ENCODE peak calls at places on chromosomes 2 and 18, in six cellular contexts. E is GM12878, K is K562, H is GM12892, L is HepG2, X is H1. Z is an unnamed sample.

GRCh38 chr2:65397122-65397521 is 35.3 kb downstream of the SPRED2 start:
- DNase-seq in L (no peak), X (no peak), K (no peak), E (no peak), H (no peak), Z (no peak)

GRCh38 chr2:86675611-86676015 is 44.5 kb upstream of the RMND5A start:
- DNase-seq in E (no peak), K (no peak), X (no peak), L (peak), H (no peak), Z (no peak)

GRCh38 chr2:138356178-138356577 is 145.4 kb upstream of the SPOPL start:
- DNase-seq in L (peak), H (no peak), K (no peak), X (no peak), E (no peak), Z (no peak)

GRCh38 chr2:48530033-48530804 is at the start of gene STON1:
- DNase-seq in X (no peak), H (peak), E (no peak), L (no peak), K (peak), Z (peak)

GRCh38 chr2:36748166-36748565 is 51.7 kb downstream of the VIT start:
- DNase-seq in L (no peak), H (no peak), K (no peak), X (no peak), E (no peak), Z (no peak)

GRCh38 chr2:228840113-228840742 is 430.9 kb downstream of the PID1 start:
- DNase-seq in H (no peak), K (no peak), E (no peak), L (no peak), X (no peak), Z (no peak)

GRCh38 chr2:33340265-33340664 is 136.2 kb upstream of the RASGRP3 start:
- DNase-seq in L (no peak), K (no peak), H (no peak), X (no peak), E (no peak), Z (no peak)

GRCh38 chr2:129918604-129919003 is 60.9 kb upstream of the RAB6C start:
- DNase-seq in H (no peak), L (no peak), X (no peak), K (no peak), E (no peak), Z (no peak)

GRCh38 chr2:96291751-96292150 is 13.6 kb downstream of the SNRNP200 start:
- DNase-seq in L (no peak), E (no peak), X (no peak), K (no peak), H (no peak), Z (no peak)

GRCh38 chr2:183035954-183036669 is 2.1 kb downstream of the NCKAP1 start:
- DNase-seq in L (no peak), K (no peak), E (peak), H (no peak), X (no peak), Z (peak)

GRCh38 chr2:44101246-44101645 is 67.4 kb upstream of the PPM1B start:
- DNase-seq in H (no peak), K (no peak), X (no peak), E (no peak), L (no peak), Z (no peak)

GRCh38 chr18:79921984-79922965 is 29.2 kb downstream of the SLC66A2 start:
- DNase-seq in L (no peak), H (no peak), E (no peak), K (no peak), X (no peak), Z (no peak)

GRCh38 chr2:33426666-33427231 is 49.7 kb upstream of the RASGRP3 start:
- DNase-seq in H (no peak), E (no peak), K (no peak), L (peak), X (no peak), Z (no peak)

GRCh38 chr2:239002960-239003932 is 155.4 kb downstream of the TWIST2 start:
- DNase-seq in K (no peak), E (no peak), L (no peak), H (no peak), X (no peak), Z (no peak)

GRCh38 chr2:122639176-122639575 is 883.7 kb downstream of the TSN start:
- DNase-seq in L (no peak), X (no peak), E (no peak), K (no peak), H (no peak), Z (no peak)

GRCh38 chr2:128036748-128037607 is 9.1 kb upstream of the SAP130 start:
- DNase-seq in H (no peak), K (no peak), E (no peak), X (no peak), L (no peak), Z (no peak)

GRCh38 chr2:99974275-99974674 is 168.1 kb downstream of the AFF3 start:
- DNase-seq in K (no peak), E (no peak), L (no peak), H (no peak), X (no peak), Z (no peak)

GRCh38 chr2:197799072-197799471 is 5.3 kb upstream of the PLCL1 start:
- DNase-seq in E (no peak), L (no peak), H (no peak), X (no peak), K (no peak), Z (no peak)

GRCh38 chr2:65382776-65383357 is 49.5 kb downstream of the SPRED2 start:
- DNase-seq in H (peak), X (no peak), E (no peak), K (peak), L (peak), Z (peak)

GRCh38 chr2:53424902-53425301 is 342.7 kb upstream of the CHAC2 start:
- DNase-seq in X (no peak), L (no peak), H (no peak), K (no peak), E (peak), Z (no peak)

GRCh38 chr2:66412874-66413273 is 22.1 kb upstream of the MEIS1 start:
- DNase-seq in L (no peak), E (no peak), K (no peak), H (no peak), X (no peak), Z (no peak)

GRCh38 chr2:2563309-2563860 is 232.3 kb upstream of the MYT1L start:
- DNase-seq in L (no peak), H (no peak), E (no peak), X (no peak), K (no peak), Z (no peak)

GRCh38 chr2:160429248-160430000 is 64.2 kb downstream of the RBMS1 start:
- DNase-seq in H (no peak), X (no peak), L (peak), K (peak), E (no peak), Z (no peak)

GRCh38 chr2:176446718-176447414 is 177.6 kb downstream of the MTX2 start:
- DNase-seq in X (no peak), L (no peak), E (no peak), K (no peak), H (no peak), Z (no peak)

GRCh38 chr18:74113711-74114110 is 33.9 kb downstream of the FBXO15 start:
- DNase-seq in E (no peak), X (no peak), L (no peak), H (no peak), K (no peak), Z (no peak)

GRCh38 chr2:224793961-224794360 is 77.8 kb upstream of the CCDC195 start:
- DNase-seq in X (no peak), K (no peak), L (no peak), H (no peak), E (no peak), Z (no peak)

GRCh38 chr2:159124931-159125467 is 156.6 kb downstream of the TANC1 start:
- DNase-seq in L (no peak), K (no peak), E (no peak), H (no peak), X (no peak), Z (no peak)

GRCh38 chr2:140639628-140640027 is 1491.2 kb downstream of the LRP1B start:
- DNase-seq in K (no peak), H (no peak), X (no peak), E (no peak), L (no peak), Z (peak)

GRCh38 chr2:62200868-62201267 is 5.0 kb downstream of the B3GNT2 start:
- DNase-seq in K (no peak), L (no peak), X (no peak), E (no peak), H (no peak), Z (no peak)

GRCh38 chr2:234839285-234839684 is 112.5 kb upstream of the SH3BP4 start:
- DNase-seq in L (peak), K (no peak), H (no peak), X (no peak), E (no peak), Z (no peak)

GRCh38 chr2:6812857-6813530 is 52.7 kb downstream of the CMPK2 start:
- DNase-seq in H (no peak), E (no peak), X (no peak), L (no peak), K (no peak), Z (no peak)

GRCh38 chr2:36568533-36569246 is 29.3 kb downstream of the FEZ2 start:
- DNase-seq in E (no peak), L (no peak), K (no peak), X (no peak), H (no peak), Z (no peak)

GRCh38 chr2:226354434-226354833 is 445.2 kb downstream of the IRS1 start:
- DNase-seq in L (no peak), E (no peak), H (no peak), X (no peak), K (no peak), Z (no peak)

GRCh38 chr2:134623796-134624195 is 95.0 kb downstream of the TMEM163 start:
- DNase-seq in L (no peak), H (no peak), E (peak), X (no peak), K (no peak), Z (no peak)

GRCh38 chr2:240249423-240250149 is 109.1 kb upstream of the OTOS start:
- DNase-seq in X (no peak), E (no peak), K (peak), L (peak), H (no peak), Z (no peak)
- TF ChIP-seq POLR2AphosphoS5 in X (no peak), E (no peak), K (no peak), L (no peak), H (no peak), Z (no peak)

DNA sequence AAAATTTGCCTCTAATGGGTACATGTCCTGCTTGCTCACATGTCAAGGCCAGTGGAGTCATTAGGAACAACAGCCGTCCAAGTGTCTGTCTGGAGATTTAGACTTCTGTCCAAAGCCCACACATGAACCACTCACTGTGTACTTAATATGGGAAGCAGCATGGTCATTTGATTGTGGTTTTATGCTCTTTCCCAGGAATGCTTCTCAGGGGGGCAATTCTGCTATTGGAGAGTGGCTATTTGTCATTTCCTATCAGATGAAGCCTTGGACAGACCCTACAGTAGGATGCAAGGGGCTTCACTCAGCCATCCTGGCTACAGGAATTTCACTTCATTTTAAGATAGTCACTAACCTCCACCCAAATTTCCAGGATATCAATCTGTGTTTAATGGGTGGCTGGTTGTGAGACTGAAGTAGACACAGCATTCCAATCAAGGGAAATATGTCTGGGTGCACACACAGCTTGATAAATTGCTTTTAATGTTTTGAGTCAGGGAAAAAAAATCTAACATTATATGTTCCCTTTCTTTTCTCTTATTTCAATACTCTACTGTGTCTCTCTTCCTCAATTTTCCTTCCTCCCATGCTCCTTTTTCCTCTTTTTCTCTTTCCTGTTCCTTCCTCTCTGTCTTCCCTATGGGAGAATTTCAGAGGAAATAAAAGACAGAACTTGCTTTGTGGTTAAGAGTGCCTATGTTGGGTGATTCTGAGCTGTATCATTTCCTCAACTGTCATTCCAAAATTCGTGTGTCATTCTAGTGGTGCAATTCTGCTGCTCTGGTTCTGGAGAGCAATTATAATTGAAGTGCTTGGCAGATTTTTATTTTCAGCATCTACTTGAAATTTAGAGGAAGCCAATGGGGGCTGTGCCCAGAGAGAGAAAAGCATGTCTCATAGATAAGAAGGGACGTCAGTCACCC is 320.1 kb downstream of the OSR1 start:
- DNase-seq in K (no peak), E (no peak), L (no peak), X (no peak), H (no peak), Z (no peak)
- TF ChIP-seq TAF1 in K (no peak), E (no peak), L (no peak), X (no peak), H (no peak), Z (no peak)

DNA sequence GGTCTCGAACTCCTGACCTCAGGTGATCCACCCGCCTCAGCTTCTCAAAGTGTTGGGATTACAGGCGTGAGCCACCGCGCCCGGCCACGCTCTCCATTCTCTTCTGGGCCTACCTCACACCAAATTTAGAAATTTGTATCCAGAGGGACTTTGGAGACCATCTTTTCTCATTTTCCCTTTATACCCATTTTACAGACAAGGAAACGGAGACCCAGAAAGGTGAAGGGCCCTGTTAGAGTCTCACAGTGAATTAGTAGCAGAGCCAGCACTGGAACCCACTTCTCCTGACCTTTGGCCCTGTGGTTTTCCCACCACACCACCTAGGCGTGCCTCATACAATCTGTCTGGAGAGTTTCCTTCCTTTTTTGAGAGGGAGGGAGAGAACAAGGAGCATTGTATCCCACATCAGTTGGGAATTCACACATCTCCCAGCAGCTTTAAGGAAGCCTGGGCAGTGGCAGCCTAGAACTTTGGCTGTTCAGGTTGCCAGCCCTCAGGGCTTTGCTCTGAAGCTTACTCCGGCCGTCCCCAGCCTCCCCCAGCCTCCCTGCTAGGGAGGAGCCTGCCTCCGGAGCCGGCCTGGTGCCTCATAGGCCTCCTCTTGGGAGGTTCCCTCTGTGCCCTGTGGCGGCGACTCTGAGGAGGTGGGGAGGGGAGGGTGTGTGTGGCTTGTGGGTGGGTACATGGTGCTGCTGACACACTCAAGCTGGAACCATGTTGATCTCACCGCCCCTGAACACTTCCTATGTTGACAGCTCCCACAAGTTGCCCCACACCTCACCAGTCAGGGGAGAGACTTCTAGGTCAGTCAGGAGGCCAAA is 13.8 kb downstream of the FOSL2 start:
- DNase-seq in L (no peak), E (no peak), K (no peak), H (no peak), X (no peak), Z (no peak)
- TF ChIP-seq POLR2A in L (no peak), E (no peak), K (no peak), H (no peak), X (no peak), Z (no peak)

GRCh38 chr2:233480490-233481202 is 85.9 kb downstream of the USP40 start:
- DNase-seq in H (no peak), E (no peak), K (no peak), L (peak), X (no peak), Z (no peak)

GRCh38 chr2:233482616-233483015 is 84.0 kb downstream of the USP40 start:
- DNase-seq in L (no peak), E (no peak), X (no peak), H (no peak), K (no peak), Z (no peak)

GRCh38 chr2:233477548-233478433 is 88.8 kb downstream of the USP40 start:
- DNase-seq in K (no peak), L (no peak), X (no peak), E (no peak), H (no peak), Z (no peak)

GRCh38 chr2:233479616-233480489 is 86.7 kb downstream of the USP40 start:
- DNase-seq in H (no peak), X (no peak), K (no peak), L (no peak), E (no peak), Z (no peak)

GRCh38 chr2:233481368-233482142 is 85.0 kb downstream of the USP40 start:
- DNase-seq in X (no peak), E (no peak), K (no peak), L (no peak), H (no peak), Z (no peak)
- TF ChIP-seq POLR2AphosphoS5 in X (no peak), E (no peak), K (no peak), L (no peak), H (no peak), Z (no peak)

DNA sequence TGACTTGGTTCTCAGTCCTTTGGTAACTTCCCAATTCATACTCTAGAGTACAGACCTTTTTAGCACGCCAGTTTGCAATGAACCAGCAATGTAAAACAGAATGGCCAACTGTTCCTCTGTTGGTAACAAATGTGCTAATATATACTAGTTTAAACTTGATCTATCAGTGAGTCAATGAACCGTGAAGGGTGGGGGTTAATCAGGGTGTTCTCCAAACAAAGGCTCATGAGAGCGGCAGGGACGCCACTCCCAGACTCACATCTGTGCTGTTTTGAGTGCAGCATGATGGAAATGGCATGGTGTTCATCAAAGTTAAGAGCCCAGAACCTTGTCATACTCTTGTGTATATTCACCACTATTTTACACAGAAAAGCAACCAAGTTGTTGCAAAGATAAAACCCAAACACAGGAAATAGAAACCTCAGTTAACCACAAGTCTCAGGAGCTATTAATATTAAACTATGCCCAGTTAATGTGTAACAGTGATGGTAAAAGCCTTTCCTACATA is 70.3 kb downstream of the CERKL start:
- DNase-seq in K (no peak), L (no peak), H (no peak), X (no peak), E (peak), Z (no peak)
- TF ChIP-seq TAF1 in K (no peak), L (no peak), H (no peak), X (no peak), E (no peak), Z (no peak)

GRCh38 chr2:27211943-27212625 is at the start of the genes ATRAID and SLC5A6:
- DNase-seq in E (no peak), K (peak), X (peak), H (peak), L (peak), Z (peak)

GRCh38 chr2:27209621-27210401 is 2.0 kb upstream of the ATRAID start:
- DNase-seq in H (no peak), X (no peak), E (no peak), L (peak), K (no peak), Z (no peak)

GRCh38 chr2:27211241-27211942 is 449 bp upstream of the ATRAID start:
- DNase-seq in H (no peak), E (no peak), K (peak), L (no peak), X (no peak), Z (no peak)

GRCh38 chr2:27214936-27215335 is 2.2 kb upstream of the CAD start:
- DNase-seq in X (no peak), E (no peak), L (no peak), H (no peak), K (no peak), Z (no peak)

GRCh38 chr2:27212626-27213471 is 781 bp upstream of the SLC5A6 start:
- DNase-seq in K (peak), E (no peak), X (no peak), H (no peak), L (peak), Z (no peak)
- TF ChIP-seq POLR2A in K (no peak), E (no peak), X (no peak), H (no peak), L (no peak), Z (no peak)

DNA sequence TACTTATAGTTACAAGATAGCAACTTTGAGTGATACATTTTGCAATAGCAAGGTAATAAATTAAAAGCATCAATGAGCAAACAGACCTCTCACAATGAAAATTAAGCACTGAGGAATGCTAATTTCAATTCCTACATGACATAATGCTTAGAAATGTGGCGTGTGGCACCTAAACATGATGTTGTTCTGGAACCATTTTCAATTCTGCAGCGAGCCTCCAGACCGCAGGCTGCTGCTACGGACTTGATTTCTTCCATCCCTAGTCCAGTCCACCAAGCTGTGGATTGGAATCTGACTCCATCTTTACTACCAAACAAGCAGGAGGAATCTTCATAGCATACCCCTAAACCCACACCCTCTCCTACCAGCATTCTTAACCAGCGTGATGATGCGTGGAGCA is 58.7 kb upstream of the ZNF397 start:
- DNase-seq in K (no peak), L (no peak), E (no peak), X (no peak), H (no peak), Z (no peak)
- TF ChIP-seq POLR2AphosphoS5 in K (no peak), L (no peak), E (no peak), X (no peak), H (no peak), Z (no peak)

GRCh38 chr2:167140330-167140729 is 252.1 kb downstream of the XIRP2 start:
- DNase-seq in H (no peak), K (no peak), L (no peak), E (no peak), X (no peak), Z (no peak)

GRCh38 chr2:167144179-167144898 is 256.1 kb downstream of the XIRP2 start:
- DNase-seq in H (no peak), L (no peak), X (no peak), E (no peak), K (no peak), Z (no peak)

GRCh38 chr2:167142554-167142953 is 254.3 kb downstream of the XIRP2 start:
- DNase-seq in K (no peak), E (no peak), L (no peak), H (no peak), X (no peak), Z (no peak)

GRCh38 chr2:167136876-167137579 is 248.7 kb downstream of the XIRP2 start:
- DNase-seq in L (no peak), K (no peak), X (no peak), H (no peak), E (no peak), Z (no peak)

GRCh38 chr2:167140767-167141166 is 252.5 kb downstream of the XIRP2 start:
- DNase-seq in L (peak), E (no peak), X (peak), K (no peak), H (no peak), Z (no peak)
- TF ChIP-seq TAF1 in L (no peak), E (no peak), X (no peak), K (no peak), H (no peak), Z (no peak)